ENCODE peak calls at places on chromosomes 5 and 9, in eight cellular contexts. E is Calu3, Y is HCT116, T is Panc1, R is AG10803, X is coronary artery, G is GM10248, K is MCF 10A. Q is an unnamed sample.

GRCh38 chr5:100690036-100690560 is 154.9 kb downstream of the FAM174A start:
- DNase-seq in E (no peak), Y (no peak), T (no peak), R (no peak), X (no peak), G (no peak), K (no peak), Q (no peak)

GRCh38 chr9:84699897-84700395 is 30.4 kb downstream of the NTRK2 start:
- DNase-seq in E (no peak), Y (no peak), T (no peak), R (no peak), X (no peak), G (no peak), K (no peak), Q (no peak)

GRCh38 chr5:65874241-65874640 is 52.1 kb upstream of the ERBIN start:
- DNase-seq in E (no peak), Y (no peak), T (no peak), R (peak; percentile 31), X (no peak), G (no peak), K (peak; percentile 85), Q (no peak)

GRCh38 chr5:11672385-11673085 is 231.7 kb downstream of the CTNND2 start:
- DNase-seq in E (peak; percentile 64), Y (no peak), T (no peak), R (no peak), X (no peak), G (no peak), K (no peak), Q (no peak)

GRCh38 chr5:32735512-32735911 is 24.4 kb downstream of the NPR3 start:
- DNase-seq in E (no peak), Y (no peak), T (no peak), R (no peak), X (no peak), G (no peak), K (no peak), Q (no peak)

GRCh38 chr5:1840741-1841521 is 39.7 kb downstream of the NDUFS6 start:
- DNase-seq in E (no peak), Y (no peak), T (no peak), R (no peak), X (no peak), G (no peak), K (no peak), Q (no peak)

GRCh38 chr9:15081021-15081753 is 171.0 kb upstream of the FREM1 start:
- DNase-seq in E (no peak), Y (no peak), T (no peak), R (no peak), X (no peak), G (no peak), K (no peak), Q (no peak)

GRCh38 chr5:59503223-59503622 is 390.3 kb downstream of the PDE4D start:
- DNase-seq in E (no peak), Y (no peak), T (no peak), R (no peak), X (no peak), G (no peak), K (no peak), Q (no peak)

GRCh38 chr5:54825005-54825404 is 160.4 kb downstream of the ESM1 start:
- DNase-seq in E (no peak), Y (no peak), T (no peak), R (peak; percentile 68), X (no peak), G (no peak), K (peak; percentile 58), Q (no peak)

GRCh38 chr9:123033352-123033751 is at the start of gene GPR21:
- DNase-seq in E (no peak), Y (no peak), T (no peak), R (no peak), X (no peak), G (no peak), K (no peak), Q (peak; percentile 14)

GRCh38 chr9:78493166-78493742 is 196.3 kb downstream of the PSAT1 start:
- DNase-seq in E (no peak), Y (no peak), T (no peak), R (no peak), X (no peak), G (no peak), K (no peak), Q (no peak)

GRCh38 chr5:10596886-10597451 is 33.1 kb downstream of the ANKRD33B start:
- DNase-seq in E (no peak), Y (no peak), T (no peak), R (no peak), X (no peak), G (no peak), K (no peak), Q (no peak)

GRCh38 chr9:129333961-129334743 is 156.1 kb upstream of the IER5L start:
- DNase-seq in E (peak; percentile 95), Y (peak; percentile 93), T (peak; percentile 52), R (peak; percentile 96), X (peak; percentile 94), G (no peak), K (peak; percentile 98), Q (peak; percentile 41)
- TF ChIP-seq CTCF in E (no peak), Y (no peak), T (no peak), R (no peak), X (no peak), G (no peak), K (no peak), Q (no peak)

GRCh38 chr5:35879649-35880048 is 23.0 kb downstream of the IL7R start:
- DNase-seq in E (no peak), Y (no peak), T (no peak), R (no peak), X (no peak), G (no peak), K (no peak), Q (no peak)

GRCh38 chr5:35881758-35882157 is 25.1 kb downstream of the IL7R start:
- DNase-seq in E (no peak), Y (no peak), T (no peak), R (no peak), X (no peak), G (no peak), K (no peak), Q (no peak)

GRCh38 chr5:35878079-35878478 is 21.4 kb downstream of the IL7R start:
- DNase-seq in E (no peak), Y (no peak), T (no peak), R (no peak), X (no peak), G (no peak), K (no peak), Q (no peak)

GRCh38 chr5:35877655-35878054 is 21.0 kb downstream of the IL7R start:
- DNase-seq in E (no peak), Y (no peak), T (no peak), R (no peak), X (no peak), G (no peak), K (no peak), Q (no peak)

GRCh38 chr5:35880166-35880565 is 23.5 kb downstream of the IL7R start:
- DNase-seq in E (no peak), Y (no peak), T (no peak), R (no peak), X (no peak), G (no peak), K (no peak), Q (no peak)
- TF ChIP-seq CTCF in E (no peak), Y (no peak), T (no peak), R (no peak), X (no peak), G (no peak), K (no peak), Q (no peak)

GRCh38 chr5:175610898-175611297 is 47.0 kb upstream of the HRH2 start:
- DNase-seq in E (no peak), Y (no peak), T (no peak), R (no peak), X (no peak), G (no peak), K (no peak), Q (no peak)
- TF ChIP-seq CTCF in E (no peak), Y (no peak), T (no peak), R (no peak), X (no peak), G (no peak), K (no peak), Q (no peak)

DNA sequence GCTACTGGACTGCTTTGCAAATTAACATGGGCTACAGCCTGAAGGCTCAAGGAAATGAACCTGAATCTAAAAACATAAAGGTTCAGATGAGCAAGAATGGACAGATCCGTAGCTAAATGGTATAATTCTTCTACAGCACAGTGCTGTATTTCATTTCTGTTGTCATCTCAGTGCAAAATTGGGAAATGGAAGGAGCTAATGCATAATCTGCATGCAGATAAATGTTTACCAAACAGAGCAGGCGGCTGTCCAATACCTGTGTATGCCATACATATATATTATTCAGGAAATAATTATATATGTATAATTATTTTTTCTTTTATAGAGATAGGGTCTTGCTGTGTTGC is 4.3 kb upstream of the HSPA9 start:
- DNase-seq in E (no peak), Y (no peak), T (no peak), R (no peak), X (no peak), G (no peak), K (no peak), Q (no peak)
- TF ChIP-seq CTCF in E (no peak), Y (no peak), T (peak; percentile 24), R (no peak), X (peak; percentile 4), G (no peak), K (no peak), Q (peak; percentile 19)

DNA sequence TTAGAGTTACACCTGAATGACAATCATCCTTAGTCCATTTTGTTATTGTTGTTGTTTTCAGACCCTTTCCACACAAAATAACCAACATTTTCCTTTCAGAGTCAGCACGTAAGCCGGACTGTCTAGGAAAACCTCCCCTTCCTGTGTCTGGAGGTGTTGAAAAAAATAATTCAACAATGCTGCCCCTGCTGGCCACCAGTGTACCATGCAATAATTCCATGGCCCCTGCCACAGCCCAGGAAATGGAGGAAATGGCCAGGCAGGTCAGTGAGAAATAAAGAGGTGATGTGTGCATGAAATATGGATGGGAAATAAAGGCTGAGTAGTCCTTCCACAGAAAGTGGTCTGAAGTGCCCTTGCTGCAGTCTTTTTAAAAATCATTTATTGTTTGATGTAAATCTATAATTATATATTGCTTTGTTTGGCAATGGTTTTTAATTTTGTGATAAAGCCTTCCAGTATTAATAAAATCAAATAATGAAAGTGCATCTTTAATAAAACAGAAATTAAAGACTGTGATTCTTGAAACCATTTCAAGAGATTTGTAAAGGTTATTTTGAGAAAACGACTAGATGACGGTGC is 152.8 kb upstream of the PAPPA start:
- DNase-seq in E (peak; percentile 6), Y (peak; percentile 48), T (no peak), R (no peak), X (no peak), G (peak; percentile 5), K (peak; percentile 45), Q (peak; percentile 26)
- TF ChIP-seq CTCF in E (peak; percentile 17), Y (peak; percentile 27), T (peak; percentile 56), R (peak; percentile 15), X (no peak), G (peak; percentile 38), K (peak; percentile 37), Q (peak; percentile 84)

DNA sequence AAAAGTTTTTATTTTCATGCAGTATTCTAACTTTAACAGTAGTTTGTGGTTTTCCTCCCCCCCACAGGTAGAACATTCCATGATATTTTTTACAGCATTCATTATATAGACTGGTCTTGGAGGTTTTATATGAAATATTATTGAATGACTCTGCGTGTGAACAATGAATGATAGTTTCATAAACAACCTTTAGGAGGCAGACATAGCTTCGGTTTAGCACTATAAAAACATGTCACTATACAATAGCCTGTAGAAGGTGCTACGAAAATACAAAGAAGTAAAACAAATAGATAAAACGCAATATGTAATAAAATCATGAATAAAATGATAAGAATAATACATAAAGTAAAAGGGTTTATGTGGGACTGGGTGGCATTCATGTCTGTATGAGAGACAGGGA is 8.5 kb downstream of the KLF4 start:
- DNase-seq in E (no peak), Y (no peak), T (no peak), R (no peak), X (no peak), G (no peak), K (peak; percentile 32), Q (no peak)
- TF ChIP-seq CTCF in E (no peak), Y (no peak), T (no peak), R (peak; percentile 26), X (no peak), G (no peak), K (peak; percentile 22), Q (no peak)

Q was measured in endothelial cell.